ENCODE peak calls at places on chromosome 1, in six cellular contexts. A is HCT116, C is heart left ventricle, O is lower lobe of right lung, T is NCI-H2107, L is HFFc6. J is an unnamed sample.

GRCh38 chr1:64848812-64849211 is 103.9 kb downstream of the RAVER2 start:
- DNase-seq in L (no peak), O (no peak), C (no peak), T (no peak), A (no peak), J (no peak)

GRCh38 chr1:76084029-76084627 is 9.6 kb downstream of the ST6GALNAC3 start:
- DNase-seq in T (no peak), L (no peak), A (no peak), C (no peak), O (no peak), J (no peak)

GRCh38 chr1:42164551-42165420 is at the start of gene GUCA2A:
- DNase-seq in L (no peak), O (no peak), C (no peak), A (no peak), T (no peak), J (no peak)

GRCh38 chr1:170085089-170085488 is 10.6 kb upstream of the KIFAP3 start:
- DNase-seq in C (no peak), L (no peak), T (no peak), O (no peak), A (no peak), J (no peak)

GRCh38 chr1:212791261-212791675 is 309 bp downstream of the NSL1 start:
- DNase-seq in C (no peak), O (no peak), A (no peak), L (peak), T (peak), J (peak)

GRCh38 chr1:19665456-19666138 is 922 bp downstream of the HTR6 start:
- DNase-seq in A (no peak), C (no peak), L (no peak), O (no peak), T (no peak), J (no peak)

GRCh38 chr1:162679298-162679697 is 47.0 kb downstream of the DDR2 start:
- DNase-seq in L (no peak), A (no peak), T (no peak), C (no peak), O (no peak), J (no peak)

GRCh38 chr1:16248603-16249534 is 11.9 kb upstream of the CPLANE2 start:
- DNase-seq in T (peak), L (peak), O (peak), C (peak), A (peak), J (peak)

GRCh38 chr1:180791806-180792205 is 120.9 kb upstream of the KIAA1614 start:
- DNase-seq in T (no peak), A (no peak), C (no peak), L (no peak), O (no peak), J (no peak)

GRCh38 chr1:55694297-55694696 is 479.1 kb upstream of the USP24 start:
- DNase-seq in O (no peak), T (no peak), L (no peak), A (no peak), C (no peak), J (no peak)

GRCh38 chr1:220878223-220879081 is 791 bp upstream of the HLX start:
- DNase-seq in T (no peak), O (no peak), L (no peak), C (peak), A (no peak), J (no peak)

GRCh38 chr1:235266325-235266724 is 61.7 kb downstream of the ARID4B start:
- DNase-seq in C (no peak), T (no peak), A (no peak), L (no peak), O (no peak), J (no peak)

GRCh38 chr1:56547977-56548376 is 31.4 kb downstream of the PLPP3 start:
- DNase-seq in A (no peak), L (no peak), O (no peak), T (no peak), C (peak), J (no peak)

GRCh38 chr1:942411-942821 is 16.6 kb downstream of the NOC2L start:
- DNase-seq in C (no peak), T (no peak), A (no peak), L (no peak), O (no peak), J (no peak)

GRCh38 chr1:208243851-208244583 is at the start of gene PLXNA2:
- DNase-seq in C (peak), L (peak), T (peak), O (peak), A (peak), J (peak)

GRCh38 chr1:194033646-194034045 is 847.2 kb upstream of the B3GALT2 start:
- DNase-seq in L (no peak), T (no peak), C (no peak), O (no peak), A (no peak), J (no peak)

GRCh38 chr1:186059752-186060151 is 315.3 kb downstream of the TPR start:
- DNase-seq in A (no peak), O (no peak), C (no peak), L (no peak), T (no peak), J (no peak)

GRCh38 chr1:31575373-31576140 is 758 bp upstream of the TINAGL1 start:
- DNase-seq in O (peak), C (no peak), L (no peak), A (peak), T (no peak), J (no peak)

GRCh38 chr1:206050655-206051235 is 2.2 kb upstream of the RHEX start:
- DNase-seq in O (no peak), C (no peak), T (no peak), L (no peak), A (no peak), J (no peak)

GRCh38 chr1:56360021-56360420 is 219.3 kb downstream of the PLPP3 start:
- DNase-seq in T (no peak), A (no peak), L (no peak), C (no peak), O (no peak), J (no peak)

GRCh38 chr1:14810631-14811325 is 212.3 kb downstream of the KAZN start:
- DNase-seq in L (no peak), T (no peak), A (no peak), C (no peak), O (no peak), J (no peak)

GRCh38 chr1:59375321-59376220 is 78.7 kb downstream of the FGGY start:
- DNase-seq in A (no peak), C (no peak), T (no peak), L (peak), O (no peak), J (no peak)

GRCh38 chr1:43565600-43566360 is 35.1 kb downstream of the PTPRF start:
- DNase-seq in A (no peak), T (no peak), O (peak), C (peak), L (no peak), J (no peak)

GRCh38 chr1:94514095-94514727 is 27.3 kb downstream of the F3 start:
- DNase-seq in T (no peak), A (peak), C (no peak), L (no peak), O (no peak), J (no peak)

GRCh38 chr1:19815801-19816736 is 986 bp upstream of the RNF186 start:
- DNase-seq in C (no peak), O (peak), A (no peak), L (no peak), T (peak), J (no peak)

GRCh38 chr1:160149235-160149634 is 2.2 kb upstream of the ATP1A4 start:
- DNase-seq in L (peak), O (no peak), C (no peak), T (no peak), A (no peak), J (no peak)

GRCh38 chr1:92831762-92832536 is at the start of gene RPL5:
- DNase-seq in O (peak), A (peak), T (peak), L (peak), C (peak), J (peak)

GRCh38 chr1:72557446-72558049 is 275.2 kb upstream of the NEGR1 start:
- DNase-seq in A (no peak), C (no peak), O (no peak), T (no peak), L (peak), J (no peak)

GRCh38 chr1:186511761-186512637 is 51.1 kb upstream of the PDC start:
- DNase-seq in L (no peak), O (peak), A (no peak), C (no peak), T (no peak), J (no peak)

GRCh38 chr1:183096889-183097288 is 73.7 kb downstream of the LAMC1 start:
- DNase-seq in A (no peak), L (no peak), T (no peak), C (peak), O (no peak), J (no peak)

GRCh38 chr1:24786191-24786590 is 40.9 kb downstream of the CLIC4 start:
- DNase-seq in A (no peak), C (no peak), T (no peak), L (no peak), O (no peak), J (no peak)

GRCh38 chr1:203126151-203126865 is 1.2 kb upstream of the ADORA1 start:
- DNase-seq in A (no peak), O (no peak), C (no peak), L (peak), T (no peak), J (no peak)

J was measured in GM19239.